ENCODE peak calls at places on chromosomes 3 and 15, in seven cellular contexts. S, T, U, C, V, F and J are unnamed samples. For H3K4me1, the result is how much of the 10 kb centered on the place peaks cover.

GRCh38 chr3:51434746-51435323 is 43.8 kb downstream of the RBM15B start:
- DNase-seq in S (peak), T (peak), U (peak), C (no peak), V (peak), F (no peak), J (peak)

GRCh38 chr3:157408499-157409149 is 28.0 kb upstream of the PTX3 start:
- DNase-seq in S (no peak), T (no peak), U (no peak), C (no peak), V (no peak), F (no peak), J (peak)

GRCh38 chr3:11204697-11205397 is 50.6 kb downstream of the HRH1 start:
- DNase-seq in S (no peak), T (peak), U (no peak), C (no peak), V (no peak), F (no peak), J (no peak)

GRCh38 chr3:55487376-55488241 is 503 bp upstream of the WNT5A start:
- DNase-seq in S (peak), T (peak), U (peak), C (peak), V (no peak), F (peak), J (peak)

GRCh38 chr3:48952510-48953118 is 34.0 kb downstream of the ARIH2 start:
- DNase-seq in S (peak), T (peak), U (peak), C (no peak), V (peak), F (no peak), J (no peak)

GRCh38 chr3:196792771-196793170 is 53.1 kb downstream of the PAK2 start:
- DNase-seq in S (peak), T (no peak), U (no peak), C (no peak), V (peak), F (no peak), J (peak)

GRCh38 chr3:9276761-9277370 is 27.4 kb upstream of the SRGAP3 start:
- DNase-seq in S (no peak), T (no peak), U (no peak), C (no peak), V (no peak), F (no peak), J (no peak)

GRCh38 chr15:31802761-31803160 is 227.6 kb upstream of the CHRNA7 start:
- DNase-seq in S (no peak), T (no peak), U (no peak), C (no peak), V (no peak), F (no peak), J (no peak)

GRCh38 chr15:45268135-45268534 is 16.1 kb downstream of the SLC28A2 start:
- DNase-seq in S (no peak), T (no peak), U (peak), C (no peak), V (no peak), F (no peak), J (peak)
- TF ChIP-seq CTCF in S (no peak), T (no peak), U (peak), C (no peak), V (no peak), F (no peak), J (peak)

GRCh38 chr15:75170203-75170602 is 31.5 kb upstream of the C15orf39 start:
- DNase-seq in S (no peak), T (no peak), U (no peak), C (no peak), V (no peak), F (no peak), J (no peak)
- H3K4me1 ChIP-seq in S (under half), T (under half), U (under half), C (under half), V (under half), F (under half), J (under half)

GRCh38 chr3:67947808-67948508 is 293.5 kb upstream of the SUCLG2 start:
- DNase-seq in S (peak), T (no peak), U (peak), C (no peak), V (no peak), F (no peak), J (no peak)
- TF ChIP-seq CTCF in S (no peak), T (no peak), U (peak), C (no peak), V (no peak), F (no peak), J (no peak)

GRCh38 chr3:57004154-57004730 is 56.2 kb upstream of the SPATA12 start:
- DNase-seq in S (no peak), T (no peak), U (no peak), C (no peak), V (peak), F (no peak), J (peak)
- H3K4me1 ChIP-seq in S (under half), T (under half), U (under half), C (under half), V (under half), F (under half), J (under half)

GRCh38 chr15:41494922-41495735 is 1.5 kb downstream of the ITPKA start:
- DNase-seq in S (peak), T (no peak), U (peak), C (no peak), V (no peak), F (no peak), J (no peak)
- TF ChIP-seq CTCF in S (no peak), T (no peak), U (no peak), C (no peak), V (no peak), F (no peak), J (no peak)

GRCh38 chr3:46943237-46944187 is 33.0 kb downstream of the CCDC12 start:
- DNase-seq in S (peak), T (peak), U (no peak), C (no peak), V (peak), F (no peak), J (peak)

GRCh38 chr3:46942481-46943236 is 33.9 kb downstream of the CCDC12 start:
- DNase-seq in S (no peak), T (no peak), U (no peak), C (no peak), V (no peak), F (no peak), J (no peak)

GRCh38 chr3:46939578-46940405 is 36.8 kb downstream of the CCDC12 start:
- DNase-seq in S (no peak), T (no peak), U (no peak), C (no peak), V (peak), F (peak), J (no peak)

GRCh38 chr3:46944191-46944590 is 32.4 kb downstream of the CCDC12 start:
- DNase-seq in S (no peak), T (peak), U (no peak), C (no peak), V (no peak), F (no peak), J (no peak)

GRCh38 chr3:46942079-46942478 is 34.5 kb downstream of the CCDC12 start:
- DNase-seq in S (no peak), T (no peak), U (no peak), C (no peak), V (no peak), F (no peak), J (no peak)
- H3K4me1 ChIP-seq in S (half or more), T (half or more), U (under half), C (under half), V (under half), F (half or more), J (under half)

GRCh38 chr3:175127075-175127662 is 268.0 kb downstream of the NAALADL2 start:
- DNase-seq in S (no peak), T (no peak), U (no peak), C (no peak), V (no peak), F (no peak), J (no peak)

GRCh38 chr3:175121225-175121624 is 262.1 kb downstream of the NAALADL2 start:
- DNase-seq in S (peak), T (no peak), U (no peak), C (no peak), V (no peak), F (no peak), J (no peak)
- TF ChIP-seq CTCF in S (peak), T (no peak), U (peak), C (no peak), V (no peak), F (no peak), J (peak)